ENCODE peak calls at places on chromosome 15, in eight cellular contexts. Q, U, B, V, C, G, M and L are unnamed samples. For H3K4me1, H3K27me3 and H3K36me3, the result is how much of the 10 kb centered on the place peaks cover.

GRCh38 chr15:28873006-28873405 is 12.8 kb upstream of the APBA2 start:
- DNase-seq in V (no peak), U (no peak), Q (no peak), B (no peak), M (no peak), C (no peak), G (no peak), L (no peak)

GRCh38 chr15:69074011-69074842 is 59.7 kb downstream of the NOX5 start:
- DNase-seq in Q (no peak), G (peak), B (no peak), U (peak), C (peak), V (peak), M (peak), L (peak)

GRCh38 chr15:90240856-90241255 is 6.8 kb downstream of the GDPGP1 start:
- DNase-seq in V (no peak), Q (no peak), M (no peak), U (no peak), B (no peak), C (no peak), G (no peak), L (no peak)

GRCh38 chr15:59366368-59367021 is 6.2 kb downstream of the MYO1E start:
- DNase-seq in G (no peak), C (no peak), U (no peak), V (no peak), M (no peak), Q (no peak), B (no peak), L (no peak)

GRCh38 chr15:74453925-74454763 is 6.8 kb downstream of the UBL7 start:
- DNase-seq in Q (peak), C (no peak), G (peak), V (no peak), U (no peak), B (no peak), M (no peak), L (no peak)

GRCh38 chr15:67456677-67457529 is 64.0 kb upstream of the C15orf61 start:
- DNase-seq in U (peak), V (peak), C (peak), M (peak), Q (peak), B (peak), G (peak), L (peak)

GRCh38 chr15:27767918-27768640 is 331.0 kb downstream of the OCA2 start:
- DNase-seq in B (no peak), Q (no peak), G (no peak), U (no peak), M (no peak), V (no peak), C (no peak), L (no peak)

GRCh38 chr15:55197719-55198118 is 978 bp upstream of the RSL24D1 start:
- DNase-seq in G (no peak), V (no peak), B (no peak), Q (no peak), M (no peak), U (no peak), C (no peak), L (no peak)

GRCh38 chr15:75065467-75065850 is 42.1 kb downstream of the PPCDC start:
- DNase-seq in V (no peak), B (no peak), G (no peak), U (no peak), Q (no peak), M (no peak), C (peak), L (no peak)

DNA sequence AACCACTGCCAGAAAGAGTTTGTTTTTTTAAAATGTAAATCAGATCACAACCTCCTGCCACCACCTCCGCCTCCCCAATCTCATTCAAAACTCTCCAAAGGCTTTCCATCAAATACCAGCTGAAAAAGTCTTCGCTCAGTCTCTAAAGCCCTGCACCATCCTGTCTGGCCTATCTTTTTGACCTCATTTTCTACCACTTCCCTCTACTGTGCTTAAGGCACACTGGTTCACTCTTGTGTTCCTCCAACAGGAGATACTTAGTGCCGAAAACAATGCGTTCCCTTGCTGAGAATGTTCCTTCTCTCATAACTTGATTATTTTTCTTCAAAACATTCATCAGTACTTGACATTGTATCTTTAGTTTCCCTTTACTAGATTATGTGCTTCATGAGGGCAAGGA is 3.5 kb downstream of the BTBD1 start:
- DNase-seq in B (no peak), M (no peak), Q (no peak), G (no peak), C (no peak), V (no peak), U (no peak), L (no peak)
- H3K4me1 ChIP-seq in B (half or more), M (under half), Q (half or more), G (under half), C (under half), V (under half), U (under half), L (under half)

DNA sequence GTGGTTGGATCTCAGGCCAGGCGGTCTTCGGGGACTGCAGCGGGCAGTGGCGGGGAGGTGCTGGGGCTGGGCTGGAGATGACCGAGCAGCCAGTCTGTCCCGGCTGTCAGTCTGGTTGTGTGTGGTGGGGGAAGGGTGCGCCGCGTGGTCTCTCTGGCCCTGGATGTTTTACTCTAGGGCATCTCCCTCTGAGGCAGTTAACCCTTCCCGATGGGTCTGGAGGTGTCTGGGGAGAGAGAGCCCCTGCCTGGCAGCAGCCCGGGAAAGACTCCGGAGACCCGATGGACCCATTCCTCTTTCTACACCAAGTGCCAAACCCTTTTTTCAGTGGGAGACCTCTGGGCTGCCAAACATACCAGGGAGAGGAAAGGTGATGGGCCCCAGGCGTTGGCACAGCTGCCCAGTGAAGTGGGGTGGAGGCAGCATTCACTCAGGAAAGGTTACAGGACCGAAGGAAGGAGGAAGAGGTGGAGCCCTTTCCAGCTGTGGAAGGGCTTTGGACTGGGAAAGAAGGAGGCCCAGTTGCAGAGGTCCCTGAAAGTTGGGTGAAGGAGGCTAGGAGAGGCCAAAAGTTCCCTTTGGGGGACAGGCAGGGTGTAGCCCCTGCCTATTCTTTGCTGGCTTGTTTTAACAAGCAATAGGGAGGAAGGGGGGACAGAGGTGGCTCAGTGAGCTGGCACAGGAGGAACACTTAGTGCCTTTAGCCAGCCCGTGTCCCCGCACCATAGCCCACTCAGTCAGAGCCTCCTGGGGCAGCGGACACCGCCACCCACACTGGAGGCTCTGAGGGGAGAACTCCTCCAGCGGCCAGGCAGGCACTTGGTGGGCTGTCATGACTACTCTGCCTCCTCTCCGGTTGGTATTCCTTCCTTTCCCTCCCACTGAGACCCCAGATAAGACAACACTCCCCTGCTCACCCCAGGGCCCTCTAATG is 2.7 kb upstream of the BAHD1 start:
- DNase-seq in G (no peak), V (peak), U (no peak), Q (no peak), C (peak), M (no peak), B (no peak), L (no peak)
- H3K27me3 ChIP-seq in G (under half), V (half or more), U (under half), Q (under half), C (under half), M (under half), B (under half), L (half or more)

GRCh38 chr15:65460948-65461347 is 38.2 kb upstream of the IGDCC4 start:
- DNase-seq in Q (no peak), G (no peak), C (no peak), U (no peak), B (no peak), M (no peak), V (no peak), L (no peak)
- H3K36me3 ChIP-seq in Q (half or more), G (under half), C (under half), U (half or more), B (half or more), M (under half), V (half or more), L (half or more)

GRCh38 chr15:40047413-40048154 is 8.6 kb upstream of the SRP14 start:
- DNase-seq in V (peak), C (no peak), B (peak), Q (peak), M (no peak), G (no peak), U (no peak), L (peak)
- H3K4me1 ChIP-seq in V (under half), C (under half), B (under half), Q (under half), M (under half), G (under half), U (under half), L (under half)

DNA sequence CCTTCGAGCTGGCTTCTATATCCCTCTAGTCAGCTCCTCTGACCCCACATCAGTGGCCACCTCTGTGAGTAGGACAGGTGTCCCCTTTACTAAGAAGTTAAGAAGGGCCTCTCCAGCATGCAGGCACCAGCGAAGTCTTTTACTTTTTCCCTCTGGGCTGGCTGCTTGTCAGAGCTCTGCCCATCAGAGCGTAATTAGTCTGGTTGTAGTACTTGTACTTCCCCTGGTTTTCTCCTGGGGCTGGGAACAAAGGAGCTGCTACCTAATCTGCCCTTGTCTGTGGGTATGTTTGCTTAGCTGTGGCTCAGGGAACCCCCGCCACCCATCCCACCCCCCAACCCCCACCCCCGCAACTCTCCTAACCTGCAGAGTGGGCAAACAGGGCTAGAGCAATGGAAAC is 27.4 kb upstream of the ALPK3 start:
- DNase-seq in B (no peak), V (no peak), Q (no peak), M (no peak), G (no peak), U (no peak), C (no peak), L (no peak)
- H3K27me3 ChIP-seq in B (under half), V (under half), Q (under half), M (under half), G (under half), U (under half), C (under half), L (under half)

GRCh38 chr15:62840518-62841268 is 201.9 kb upstream of the TPM1 start:
- DNase-seq in B (no peak), U (no peak), G (no peak), Q (no peak), M (no peak), V (peak), C (no peak), L (no peak)
- H3K36me3 ChIP-seq in B (under half), U (half or more), G (under half), Q (under half), M (under half), V (half or more), C (under half), L (under half)

DNA sequence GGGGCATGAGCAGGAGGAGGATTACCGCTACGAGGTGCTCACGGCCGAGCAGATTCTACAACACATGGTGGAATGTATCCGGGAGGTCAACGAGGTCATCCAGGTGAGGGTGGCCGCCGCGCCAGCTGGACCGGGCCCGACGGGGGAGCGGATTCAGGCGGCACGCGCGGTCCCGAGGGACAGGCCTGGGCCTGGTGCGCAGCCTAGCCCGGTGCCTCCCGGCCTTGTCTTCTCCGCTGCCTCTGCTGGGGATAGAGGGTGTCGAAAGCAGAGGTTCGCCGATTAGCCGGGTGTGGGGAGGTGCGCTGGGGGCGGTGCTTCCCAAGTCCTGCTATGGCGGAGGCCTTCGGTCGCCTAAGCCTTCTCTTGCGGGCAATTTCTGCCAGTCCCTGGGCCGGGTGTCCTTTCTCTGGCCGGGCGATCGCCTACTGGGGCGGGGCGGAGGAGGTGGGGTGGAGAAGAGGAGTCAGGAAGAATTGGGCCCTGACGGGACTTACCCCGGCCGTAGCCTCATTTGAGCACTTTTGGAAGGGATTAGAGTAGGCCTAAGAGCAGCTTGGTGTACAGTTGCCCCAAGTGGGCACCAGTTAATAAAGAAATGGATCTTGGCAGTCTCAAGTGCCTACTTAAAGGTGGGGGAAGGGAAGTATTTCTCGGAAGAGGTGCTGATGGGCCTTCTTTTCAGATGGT is 927 bp downstream of the ARIH1 start:
- DNase-seq in Q (peak), V (peak), M (peak), C (peak), U (peak), B (peak), G (peak), L (peak)
- H3K4me1 ChIP-seq in Q (half or more), V (under half), M (under half), C (under half), U (under half), B (half or more), G (under half), L (half or more)

GRCh38 chr15:58066042-58066867 is 744 bp upstream of the ALDH1A2 start:
- DNase-seq in G (peak), U (peak), B (peak), C (peak), Q (peak), M (peak), V (peak), L (peak)
- H3K27me3 ChIP-seq in G (under half), U (half or more), B (under half), C (under half), Q (under half), M (half or more), V (half or more), L (half or more)